ENCODE peak calls at places on chromosome 16, in four cellular contexts. X, Y, Q and W are unnamed samples.
A peak's percentile ranks its signal among the peaks of the same experiment; 100 is the strongest.

GRCh38 chr16:54000361-54000760 is 286.2 kb downstream of the IRX3 start:
- DNase-seq in X (no peak), Y (no peak), Q (no peak), W (no peak)

GRCh38 chr16:88713568-88714419 is 7.5 kb downstream of the CTU2 start:
- DNase-seq in X (no peak), Y (no peak), Q (no peak), W (no peak)

GRCh38 chr16:89408315-89408714 is 82.0 kb downstream of the ANKRD11 start:
- DNase-seq in X (no peak), Y (no peak), Q (no peak), W (no peak)

GRCh38 chr16:74844041-74844826 is 69.6 kb upstream of the FA2H start:
- DNase-seq in X (no peak), Y (no peak), Q (no peak), W (no peak)

GRCh38 chr16:84013787-84014569 is 28.6 kb downstream of the SLC38A8 start:
- DNase-seq in X (peak; percentile 42), Y (peak; percentile 94), Q (peak; percentile 98), W (peak; percentile 100)

GRCh38 chr16:4298761-4299522 is 16.9 kb upstream of the GLIS2 start:
- DNase-seq in X (no peak), Y (no peak), Q (peak; percentile 66), W (peak; percentile 76)

GRCh38 chr16:31876955-31877828 is 3.6 kb downstream of the ZNF267 start:
- DNase-seq in X (peak; percentile 94), Y (peak; percentile 87), Q (no peak), W (no peak)

GRCh38 chr16:55081622-55082593 is 151.2 kb downstream of the IRX5 start:
- DNase-seq in X (no peak), Y (no peak), Q (no peak), W (no peak)

GRCh38 chr16:50376997-50377396 is 8.2 kb upstream of the BRD7 start:
- DNase-seq in X (no peak), Y (no peak), Q (no peak), W (no peak)

GRCh38 chr16:6946802-6947201 is 385.8 kb upstream of the RBFOX1 start:
- DNase-seq in X (no peak), Y (no peak), Q (no peak), W (no peak)
- TF ChIP-seq CREM in X (no peak), Y (no peak), Q (no peak), W (no peak)

GRCh38 chr16:592518-593306 is 2.8 kb downstream of the RAB40C start:
- DNase-seq in X (no peak), Y (peak; percentile 51), Q (no peak), W (no peak)
- TF ChIP-seq USF2 in X (no peak), Y (no peak), Q (no peak), W (no peak)

DNA sequence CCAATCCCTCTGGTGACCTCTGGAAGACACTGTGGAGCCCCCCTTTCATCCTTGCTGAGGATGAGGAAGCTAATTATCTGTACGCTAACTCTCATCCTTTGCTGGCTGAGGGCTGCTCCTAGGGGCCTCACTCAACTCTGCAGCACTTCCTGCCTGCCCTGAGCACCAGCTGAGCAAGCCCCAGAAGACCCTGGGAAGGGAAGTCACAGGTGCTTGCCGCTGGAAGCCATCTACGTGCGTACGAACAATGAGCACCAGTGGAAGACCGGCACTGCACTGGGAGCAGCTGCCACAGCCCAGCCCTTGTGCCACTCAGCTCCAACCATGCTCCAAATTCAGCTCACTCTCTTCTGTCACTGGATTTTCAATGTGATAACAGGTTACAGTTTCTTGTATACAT is 145.7 kb upstream of the CDH5 start:
- DNase-seq in X (no peak), Y (no peak), Q (no peak), W (no peak)
- TF ChIP-seq CREM in X (no peak), Y (no peak), Q (no peak), W (no peak)

GRCh38 chr16:86663691-86664517 is 85.6 kb downstream of the FOXL1 start:
- DNase-seq in X (no peak), Y (no peak), Q (no peak), W (no peak)
- TF ChIP-seq USF2 in X (no peak), Y (no peak), Q (no peak), W (no peak)

DNA sequence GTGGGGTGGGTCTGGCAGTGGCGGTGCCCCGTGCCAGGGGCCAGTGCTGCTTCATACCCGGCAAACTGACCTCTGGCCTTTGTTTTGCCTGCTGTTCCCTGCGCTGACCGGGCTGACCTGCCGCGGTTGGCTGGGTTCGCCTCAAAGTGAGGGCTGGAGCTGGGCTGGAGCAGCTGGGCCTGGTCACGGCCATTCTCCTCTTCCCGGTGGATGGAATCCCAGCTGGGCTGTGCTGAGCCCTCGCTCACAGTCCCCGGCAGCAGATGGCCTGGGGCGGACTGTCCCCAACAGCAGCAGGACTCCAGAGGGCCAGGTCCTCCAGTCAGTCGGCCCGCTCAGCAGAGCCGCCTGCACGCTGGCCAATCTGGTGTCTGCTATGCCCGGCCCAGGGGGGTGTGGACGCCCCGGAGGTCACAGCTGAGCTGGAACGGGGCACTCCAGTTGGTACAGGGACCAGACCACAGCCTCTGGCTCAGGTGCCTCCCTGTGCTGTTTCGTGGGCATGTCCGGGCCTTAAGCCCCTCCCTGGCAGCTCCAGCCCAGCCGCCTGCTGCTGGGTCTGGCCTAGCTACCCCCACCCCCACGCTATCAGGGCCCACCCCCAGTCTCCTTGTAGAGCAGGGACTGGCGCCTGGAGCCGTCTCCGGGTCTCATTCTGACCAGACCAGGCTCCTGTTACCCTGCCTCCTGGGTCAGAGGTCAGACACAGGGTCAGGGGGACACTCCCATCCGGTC is 1.3 kb upstream of the WFIKKN1 start:
- DNase-seq in X (no peak), Y (peak; percentile 44), Q (peak; percentile 86), W (peak; percentile 42)
- TF ChIP-seq CREM in X (no peak), Y (no peak), Q (no peak), W (no peak)